ENCODE peak calls at places on chromosomes 13 and 19, in six cellular contexts. Y is GM12891, V is K562, C is HepG2, I is GM12878, X is H1. U is an unnamed sample.

GRCh38 chr19:7456964-7457541 is 31.8 kb downstream of the PEX11G start:
- DNase-seq in I (no peak), V (no peak), X (no peak), C (no peak), Y (no peak), U (no peak)

GRCh38 chr13:101140087-101140770 is 276.1 kb downstream of the NALCN start:
- DNase-seq in I (no peak), V (no peak), C (no peak), Y (no peak), X (no peak), U (no peak)

GRCh38 chr13:111129465-111130110 is 14.5 kb downstream of the ARHGEF7 start:
- DNase-seq in I (peak), C (no peak), V (no peak), Y (peak), X (no peak), U (peak)

GRCh38 chr19:43782311-43782660 is 1.5 kb upstream of the KCNN4 start:
- DNase-seq in V (no peak), Y (no peak), I (no peak), C (no peak), X (no peak), U (no peak)

GRCh38 chr19:44677019-44677809 is 5.9 kb downstream of the CEACAM19 start:
- DNase-seq in I (no peak), Y (no peak), X (no peak), C (no peak), V (peak), U (no peak)

GRCh38 chr13:32415019-32415418 is 12.9 kb downstream of the N4BP2L1 start:
- DNase-seq in Y (no peak), I (no peak), X (no peak), C (no peak), V (peak), U (no peak)

GRCh38 chr13:71464673-71465072 is 402.3 kb downstream of the DACH1 start:
- DNase-seq in C (no peak), Y (no peak), X (no peak), I (no peak), V (no peak), U (no peak)

GRCh38 chr13:48476674-48477073 is 56.2 kb downstream of the RCBTB2 start:
- DNase-seq in C (no peak), V (no peak), X (no peak), Y (no peak), I (no peak), U (no peak)

GRCh38 chr13:92074658-92075057 is 676.2 kb downstream of the GPC5 start:
- DNase-seq in X (no peak), I (no peak), Y (peak), C (peak), V (no peak), U (no peak)

GRCh38 chr13:66835040-66835628 is 395.0 kb downstream of the PCDH9 start:
- DNase-seq in I (no peak), V (peak), X (no peak), C (peak), Y (no peak), U (no peak)

GRCh38 chr13:90686438-90686837 is 661.0 kb upstream of the MIR17HG start:
- DNase-seq in Y (no peak), C (no peak), V (no peak), X (no peak), I (no peak), U (no peak)
- TF ChIP-seq POLR2AphosphoS5 in Y (no peak), C (no peak), V (no peak), X (no peak), I (no peak), U (no peak)

DNA sequence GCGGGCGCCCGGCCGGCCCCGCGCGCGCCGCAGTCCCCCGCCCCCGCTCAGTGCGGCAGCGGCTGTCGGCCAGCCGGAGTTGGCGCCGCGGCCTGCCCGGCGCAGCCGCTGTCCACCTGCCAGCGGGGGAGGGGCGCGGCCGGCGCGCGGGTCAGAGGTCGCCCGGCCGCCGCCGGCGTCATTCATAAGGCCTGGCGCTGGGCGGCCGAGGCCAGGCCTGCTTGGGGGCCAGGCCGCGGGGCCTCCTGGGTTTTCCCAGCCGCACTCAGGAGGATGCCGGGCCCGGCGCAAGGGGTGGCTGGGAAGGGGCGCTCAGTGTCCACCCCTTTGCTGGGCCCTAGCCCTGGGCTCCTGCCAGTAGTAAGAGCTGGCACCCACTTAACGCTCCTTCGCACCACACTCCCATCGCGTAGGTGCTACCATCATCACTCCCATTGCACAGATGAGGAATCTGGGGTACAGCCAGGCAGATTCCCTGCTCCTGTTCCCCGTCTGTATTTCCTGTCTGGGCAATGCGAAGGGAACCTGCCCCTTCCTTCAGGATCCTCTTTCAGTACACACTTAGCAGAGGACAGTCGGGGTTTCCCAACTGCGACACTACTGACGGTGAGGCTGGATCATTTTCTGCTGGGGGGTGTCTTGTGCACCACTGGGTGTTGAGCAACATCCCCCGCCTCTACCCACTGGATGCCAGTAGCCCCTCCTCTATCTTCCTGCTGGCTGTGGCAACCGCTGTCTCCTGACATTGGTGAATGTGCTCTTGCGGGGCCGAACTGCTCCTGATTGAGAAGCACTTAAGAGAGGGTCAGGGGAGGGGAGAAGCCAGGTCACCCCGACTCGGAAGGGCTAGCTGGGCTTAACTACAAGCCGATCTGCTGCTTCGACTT is 846 bp upstream of the PRKACA start:
- DNase-seq in I (no peak), C (peak), X (no peak), V (no peak), Y (no peak), U (no peak)
- TF ChIP-seq POLR2A in I (peak), C (peak), X (no peak), V (peak), Y (no peak), U (no peak)

GRCh38 chr13:41317243-41317642 is 6.2 kb downstream of the NAA16 start:
- DNase-seq in X (no peak), V (no peak), I (no peak), C (no peak), Y (no peak), U (no peak)
- TF ChIP-seq TAF1 in X (no peak), V (no peak), I (no peak), C (no peak), Y (no peak), U (no peak)

GRCh38 chr13:73103238-73103637 is 44.4 kb downstream of the KLF5 start:
- DNase-seq in C (no peak), X (no peak), Y (no peak), I (no peak), V (no peak), U (no peak)
- TF ChIP-seq POLR2AphosphoS5 in C (no peak), X (no peak), Y (no peak), I (no peak), V (no peak), U (no peak)

U was measured in GM12892.